ENCODE peak calls at places on chromosomes 2 and 18, in six cellular contexts. One of them, this sample, is unnamed.

GRCh38 chr2:42659601-42660000 is 91.2 kb downstream of the MTA3 start:
- DNase-seq in ovary: peak; percentile 23
- DNase-seq in stomach: no peak
- DNase-seq in prostate gland: peak; percentile 26
- DNase-seq in transverse colon: no peak
- DNase-seq in Peyer's patch: no peak
- DNase-seq in this sample: no peak

GRCh38 chr2:202841090-202841867 is 30.3 kb downstream of the ICA1L start:
- DNase-seq in ovary: no peak
- DNase-seq in stomach: no peak
- DNase-seq in prostate gland: no peak
- DNase-seq in transverse colon: no peak
- DNase-seq in Peyer's patch: no peak
- DNase-seq in this sample: no peak

GRCh38 chr2:41194235-41194634 is 742.3 kb upstream of the SLC8A1 start:
- DNase-seq in ovary: no peak
- DNase-seq in stomach: peak; percentile 25
- DNase-seq in prostate gland: no peak
- DNase-seq in transverse colon: no peak
- DNase-seq in Peyer's patch: no peak
- DNase-seq in this sample: peak; percentile 50

GRCh38 chr18:79396431-79397287 is 929 bp downstream of the NFATC1 start:
- DNase-seq in ovary: peak; percentile 72
- DNase-seq in stomach: no peak
- DNase-seq in prostate gland: peak; percentile 58
- DNase-seq in transverse colon: peak; percentile 54
- DNase-seq in Peyer's patch: peak; percentile 70
- DNase-seq in this sample: peak; percentile 60

GRCh38 chr18:49849331-49850217 is 36.2 kb upstream of the ACAA2 start:
- DNase-seq in ovary: peak; percentile 27
- DNase-seq in stomach: peak; percentile 72
- DNase-seq in prostate gland: no peak
- DNase-seq in transverse colon: peak; percentile 93
- DNase-seq in Peyer's patch: no peak
- DNase-seq in this sample: no peak

GRCh38 chr2:74333175-74333574 is 10.0 kb downstream of the SLC4A5 start:
- DNase-seq in ovary: no peak
- DNase-seq in stomach: peak; percentile 32
- DNase-seq in prostate gland: no peak
- DNase-seq in transverse colon: peak; percentile 24
- DNase-seq in Peyer's patch: no peak
- DNase-seq in this sample: no peak

GRCh38 chr2:60735496-60736250 is 20.4 kb upstream of the PAPOLG start:
- DNase-seq in ovary: no peak
- DNase-seq in stomach: no peak
- DNase-seq in prostate gland: no peak
- DNase-seq in transverse colon: no peak
- DNase-seq in Peyer's patch: no peak
- DNase-seq in this sample: no peak

GRCh38 chr2:151774506-151774905 is 40.2 kb upstream of the NEB start:
- DNase-seq in ovary: no peak
- DNase-seq in stomach: no peak
- DNase-seq in prostate gland: no peak
- DNase-seq in transverse colon: no peak
- DNase-seq in Peyer's patch: no peak
- DNase-seq in this sample: no peak

GRCh38 chr2:112803691-112804521 is 19.6 kb upstream of the IL1A start:
- DNase-seq in ovary: no peak
- DNase-seq in stomach: no peak
- DNase-seq in prostate gland: no peak
- DNase-seq in transverse colon: no peak
- DNase-seq in Peyer's patch: no peak
- DNase-seq in this sample: no peak

GRCh38 chr2:121146630-121147029 is 138.4 kb downstream of the TFCP2L1 start:
- DNase-seq in ovary: no peak
- DNase-seq in stomach: no peak
- DNase-seq in prostate gland: no peak
- DNase-seq in transverse colon: no peak
- DNase-seq in Peyer's patch: no peak
- DNase-seq in this sample: no peak

GRCh38 chr18:36493349-36494281 is 196.1 kb downstream of the FHOD3 start:
- DNase-seq in ovary: no peak
- DNase-seq in stomach: no peak
- DNase-seq in prostate gland: no peak
- DNase-seq in transverse colon: no peak
- DNase-seq in Peyer's patch: no peak
- DNase-seq in this sample: no peak

GRCh38 chr2:57080035-57080434 is 896.2 kb downstream of the CCDC85A start:
- DNase-seq in ovary: no peak
- DNase-seq in stomach: no peak
- DNase-seq in prostate gland: no peak
- DNase-seq in transverse colon: no peak
- DNase-seq in Peyer's patch: no peak
- DNase-seq in this sample: no peak

GRCh38 chr2:39717067-39717466 is 51.4 kb downstream of the TMEM178A start:
- DNase-seq in ovary: no peak
- DNase-seq in stomach: no peak
- DNase-seq in prostate gland: no peak
- DNase-seq in transverse colon: no peak
- DNase-seq in Peyer's patch: no peak
- DNase-seq in this sample: no peak

GRCh38 chr2:3113122-3113521 is 264.5 kb downstream of the EIPR1 start:
- DNase-seq in ovary: no peak
- DNase-seq in stomach: no peak
- DNase-seq in prostate gland: no peak
- DNase-seq in transverse colon: no peak
- DNase-seq in Peyer's patch: no peak
- DNase-seq in this sample: no peak

GRCh38 chr18:65287642-65288041 is 463.2 kb upstream of the CDH7 start:
- DNase-seq in ovary: no peak
- DNase-seq in stomach: no peak
- DNase-seq in prostate gland: no peak
- DNase-seq in transverse colon: no peak
- DNase-seq in Peyer's patch: no peak
- DNase-seq in this sample: no peak

GRCh38 chr2:195490304-195490703 is 166.7 kb upstream of the SLC39A10 start:
- DNase-seq in ovary: no peak
- DNase-seq in stomach: no peak
- DNase-seq in prostate gland: no peak
- DNase-seq in transverse colon: no peak
- DNase-seq in Peyer's patch: no peak
- DNase-seq in this sample: no peak

GRCh38 chr2:36777788-36778187 is 81.3 kb downstream of the VIT start:
- DNase-seq in ovary: no peak
- DNase-seq in stomach: no peak
- DNase-seq in prostate gland: no peak
- DNase-seq in transverse colon: no peak
- DNase-seq in Peyer's patch: no peak
- DNase-seq in this sample: no peak

GRCh38 chr2:171852489-171852888 is 41.6 kb downstream of the SLC25A12 start:
- DNase-seq in ovary: no peak
- DNase-seq in stomach: no peak
- DNase-seq in prostate gland: no peak
- DNase-seq in transverse colon: no peak
- DNase-seq in Peyer's patch: no peak
- DNase-seq in this sample: no peak

GRCh38 chr2:20986540-20986939 is 57.3 kb downstream of the APOB start:
- DNase-seq in ovary: no peak
- DNase-seq in stomach: no peak
- DNase-seq in prostate gland: no peak
- DNase-seq in transverse colon: peak; percentile 16
- DNase-seq in Peyer's patch: no peak
- DNase-seq in this sample: no peak

GRCh38 chr18:64017870-64018269 is 48.0 kb downstream of the SERPINB8 start:
- DNase-seq in ovary: no peak
- DNase-seq in stomach: no peak
- DNase-seq in prostate gland: no peak
- DNase-seq in transverse colon: no peak
- DNase-seq in Peyer's patch: no peak
- DNase-seq in this sample: no peak

DNA sequence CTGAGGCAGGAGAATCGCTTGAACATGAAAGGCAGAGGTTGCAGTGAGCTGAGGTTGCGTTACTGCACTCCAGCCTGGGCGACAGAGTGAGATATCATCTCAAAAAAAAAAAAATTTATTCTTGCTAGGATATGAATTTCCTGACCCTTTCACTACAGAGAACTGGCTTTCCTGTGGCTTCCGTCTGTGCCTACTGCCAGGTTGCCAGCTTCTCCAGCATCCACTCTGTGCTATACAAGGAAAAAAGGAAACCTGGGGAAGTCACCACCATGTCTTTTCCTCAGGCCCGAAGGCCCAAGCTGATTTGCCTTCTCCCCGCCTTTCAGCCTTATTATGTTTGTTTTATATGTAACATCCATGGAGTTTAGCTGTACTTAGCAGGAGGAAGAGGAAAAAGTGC is 122.0 kb upstream of the REV1 start:
- DNase-seq in ovary: no peak
- DNase-seq in stomach: no peak
- DNase-seq in prostate gland: no peak
- DNase-seq in transverse colon: no peak
- DNase-seq in Peyer's patch: no peak
- DNase-seq in this sample: no peak
- H3K36me3 ChIP-seq in ovary: no peaks in the 10 kb centered on the region
- H3K36me3 ChIP-seq in stomach: no peaks in the 10 kb centered on the region
- H3K36me3 ChIP-seq in prostate gland: no peaks in the 10 kb centered on the region
- H3K36me3 ChIP-seq in transverse colon: no peaks in the 10 kb centered on the region
- H3K36me3 ChIP-seq in Peyer's patch: no peaks in the 10 kb centered on the region
- H3K36me3 ChIP-seq in this sample: no peaks in the 10 kb centered on the region

DNA sequence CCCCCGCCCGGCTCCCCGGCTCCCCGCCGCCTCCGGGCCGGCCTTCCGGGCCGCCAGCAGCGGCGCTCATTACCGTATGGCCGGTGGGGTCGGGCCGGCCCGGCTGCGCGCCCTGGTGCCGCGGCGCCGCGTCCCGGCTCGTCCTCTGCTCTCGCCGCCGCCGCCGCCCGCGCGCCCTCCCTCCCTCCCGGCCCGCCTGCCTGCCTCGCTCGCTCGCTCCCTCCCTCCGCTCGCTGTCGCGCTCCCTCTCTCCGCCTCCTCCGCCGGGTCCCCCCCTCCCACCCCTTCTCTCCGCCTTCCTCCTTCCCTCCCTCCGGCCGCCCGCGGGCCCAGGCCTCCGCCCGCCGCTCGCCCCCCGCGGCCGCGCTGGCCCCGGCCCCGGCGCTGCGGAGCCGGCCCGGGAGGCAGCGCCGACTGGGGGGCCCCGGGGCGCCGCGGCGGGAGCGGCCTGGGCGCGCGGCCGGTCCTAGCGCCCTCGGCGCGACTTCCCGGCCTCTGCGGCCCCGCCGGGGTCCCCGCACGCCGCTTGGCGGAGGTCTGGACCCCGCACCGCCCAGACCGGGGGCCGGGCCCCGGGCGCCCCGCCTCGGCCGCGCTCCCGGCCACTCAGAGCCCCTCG is at the start of gene DNMT3A:
- DNase-seq in ovary: peak; percentile 75
- DNase-seq in stomach: peak; percentile 74
- DNase-seq in prostate gland: peak; percentile 67
- DNase-seq in transverse colon: peak; percentile 68
- DNase-seq in Peyer's patch: peak; percentile 47
- DNase-seq in this sample: peak; percentile 80
- TF ChIP-seq POLR2A in ovary: no peak
- TF ChIP-seq POLR2A in stomach: no peak
- TF ChIP-seq POLR2A in prostate gland: no peak
- TF ChIP-seq POLR2A in transverse colon: no peak
- TF ChIP-seq POLR2A in Peyer's patch: peak; percentile 20
- TF ChIP-seq POLR2A in this sample: peak; percentile 23

DNA sequence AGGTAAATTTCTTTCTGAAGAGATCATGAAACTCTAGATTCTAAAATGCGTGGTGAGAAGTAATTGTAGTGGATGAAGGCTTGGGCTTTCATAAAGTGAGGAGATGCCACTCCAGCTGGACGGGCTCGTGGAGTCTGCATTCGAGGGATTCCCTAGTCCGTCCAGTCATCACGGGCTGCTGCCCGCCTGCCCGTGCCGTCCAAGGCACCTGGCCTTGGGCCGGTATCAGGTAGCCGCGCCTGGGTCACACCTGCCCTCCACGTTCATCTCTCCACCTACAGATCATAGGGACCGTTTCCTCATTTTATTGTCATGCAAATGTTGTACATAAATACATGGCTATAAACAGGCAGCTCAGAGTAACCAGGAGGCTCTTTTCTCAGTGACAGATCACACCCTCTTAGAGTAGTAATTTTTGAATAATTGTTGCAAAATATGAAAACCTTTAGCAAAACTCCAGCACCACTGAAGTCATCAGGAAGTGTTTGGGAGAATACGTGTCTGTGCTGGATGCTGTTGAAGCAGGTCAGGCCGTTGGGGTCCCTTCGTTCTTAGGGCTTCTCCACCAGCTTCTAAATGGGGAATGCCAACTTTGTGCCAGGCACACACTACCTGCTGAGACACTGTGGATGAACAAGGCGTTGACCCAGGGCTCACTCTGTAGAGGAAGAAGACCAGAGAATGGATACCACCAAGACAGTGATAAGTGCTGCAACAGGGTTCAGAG is 112.6 kb downstream of the FAM210A start:
- DNase-seq in ovary: no peak
- DNase-seq in stomach: no peak
- DNase-seq in prostate gland: no peak
- DNase-seq in transverse colon: no peak
- DNase-seq in Peyer's patch: peak; percentile 70
- DNase-seq in this sample: no peak
- H3K27ac ChIP-seq in ovary: no peak overlapping the region
- H3K27ac ChIP-seq in stomach: peak overlapping the region; percentile 58
- H3K27ac ChIP-seq in prostate gland: no peak overlapping the region
- H3K27ac ChIP-seq in transverse colon: peak overlapping the region; percentile 31
- H3K27ac ChIP-seq in Peyer's patch: peak overlapping the region; percentile 71
- H3K27ac ChIP-seq in this sample: no peak overlapping the region

GRCh38 chr2:7028846-7029245 is 111.6 kb downstream of the RNF144A start:
- DNase-seq in ovary: no peak
- DNase-seq in stomach: no peak
- DNase-seq in prostate gland: no peak
- DNase-seq in transverse colon: no peak
- DNase-seq in Peyer's patch: no peak
- DNase-seq in this sample: no peak
- H3K36me3 ChIP-seq in ovary: no peaks in the 10 kb centered on the region
- H3K36me3 ChIP-seq in stomach: peaks cover 25% of the 10 kb centered on the region
- H3K36me3 ChIP-seq in prostate gland: no peaks in the 10 kb centered on the region
- H3K36me3 ChIP-seq in transverse colon: no peaks in the 10 kb centered on the region
- H3K36me3 ChIP-seq in Peyer's patch: no peaks in the 10 kb centered on the region
- H3K36me3 ChIP-seq in this sample: no peaks in the 10 kb centered on the region

GRCh38 chr2:76257802-76258201 is 547.1 kb upstream of the GCFC2 start:
- DNase-seq in ovary: no peak
- DNase-seq in stomach: no peak
- DNase-seq in prostate gland: no peak
- DNase-seq in transverse colon: no peak
- DNase-seq in Peyer's patch: no peak
- DNase-seq in this sample: no peak
- TF ChIP-seq POLR2A in ovary: no peak
- TF ChIP-seq POLR2A in stomach: no peak
- TF ChIP-seq POLR2A in prostate gland: no peak
- TF ChIP-seq POLR2A in transverse colon: no peak
- TF ChIP-seq POLR2A in Peyer's patch: no peak
- TF ChIP-seq POLR2A in this sample: no peak

This sample was measured in right lobe of liver.